ENCODE peak calls at places on chromosomes 16 and 17, in nine cellular contexts. L is DND-41, R is GM23248, Y is adipocyte, H is psoas muscle, I is PC-3, Q is A549, S is suprapubic skin, Z is keratinocyte. B is an unnamed sample. For H3K4me1, the result is how much of the 10 kb centered on the place peaks cover.

GRCh38 chr17:74715144-74715543 is 2.4 kb upstream of the CD300LF start:
- DNase-seq in L (no peak), R (no peak), Y (no peak), H (no peak), I (peak), Q (no peak), S (no peak), Z (no peak), B (no peak)

GRCh38 chr16:62036101-62036806 is at the start of gene CDH8:
- DNase-seq in L (no peak), R (no peak), Y (no peak), H (no peak), I (no peak), Q (no peak), S (no peak), Z (no peak), B (peak)

GRCh38 chr17:7930841-7931631 is 710 bp downstream of the TRAPPC1 start:
- DNase-seq in L (no peak), R (no peak), Y (peak), H (no peak), I (no peak), Q (no peak), S (no peak), Z (no peak), B (no peak)

GRCh38 chr17:70767102-70767701 is 597.9 kb downstream of the KCNJ2 start:
- DNase-seq in L (peak), R (peak), Y (peak), H (no peak), I (peak), Q (peak), S (no peak), Z (no peak), B (no peak)

GRCh38 chr17:43393944-43394482 is 4.8 kb upstream of the ARL4D start:
- DNase-seq in L (peak), R (peak), Y (peak), H (peak), I (peak), Q (peak), S (peak), Z (no peak), B (peak)

GRCh38 chr16:89383095-89384003 is 107.0 kb downstream of the ANKRD11 start:
- DNase-seq in L (no peak), R (no peak), Y (no peak), H (peak), I (peak), Q (peak), S (no peak), Z (no peak), B (no peak)

GRCh38 chr16:31107465-31107867 is 720 bp upstream of the BCKDK start:
- DNase-seq in L (no peak), R (no peak), Y (no peak), H (no peak), I (no peak), Q (no peak), S (no peak), Z (no peak), B (no peak)

GRCh38 chr16:2535644-2536021 is 2.2 kb upstream of the PDPK1 start:
- DNase-seq in L (no peak), R (peak), Y (no peak), H (peak), I (no peak), Q (peak), S (no peak), Z (no peak), B (no peak)

GRCh38 chr16:10039220-10040096 is 142.8 kb downstream of the GRIN2A start:
- DNase-seq in L (no peak), R (no peak), Y (peak), H (no peak), I (no peak), Q (peak), S (no peak), Z (no peak), B (no peak)

GRCh38 chr16:56625140-56625942 is at the start of gene MT1E:
- DNase-seq in L (no peak), R (peak), Y (peak), H (peak), I (no peak), Q (no peak), S (peak), Z (no peak), B (no peak)

GRCh38 chr17:5565808-5566207 is 18.5 kb downstream of the NLRP1 start:
- DNase-seq in L (no peak), R (no peak), Y (no peak), H (no peak), I (no peak), Q (no peak), S (no peak), Z (no peak), B (no peak)

GRCh38 chr16:89198417-89199240 is 1.7 kb downstream of the SLC22A31 start:
- DNase-seq in L (no peak), R (no peak), Y (no peak), H (peak), I (no peak), Q (no peak), S (no peak), Z (no peak), B (peak)

GRCh38 chr17:81097134-81097942 is 62.4 kb downstream of the BAIAP2 start:
- DNase-seq in L (no peak), R (peak), Y (peak), H (peak), I (peak), Q (peak), S (peak), Z (no peak), B (no peak)

GRCh38 chr16:54647731-54648221 is 282.9 kb upstream of the IRX5 start:
- DNase-seq in L (no peak), R (peak), Y (peak), H (no peak), I (no peak), Q (no peak), S (no peak), Z (no peak), B (no peak)

GRCh38 chr16:88749358-88749757 is 35.7 kb downstream of the PIEZO1 start:
- DNase-seq in L (no peak), R (no peak), Y (no peak), H (no peak), I (no peak), Q (no peak), S (no peak), Z (no peak), B (no peak)

GRCh38 chr17:64384253-64385186 is 6.1 kb downstream of the PECAM1 start:
- DNase-seq in L (no peak), R (peak), Y (peak), H (no peak), I (peak), Q (peak), S (no peak), Z (no peak), B (no peak)

GRCh38 chr17:44170499-44171201 is at the start of gene ASB16:
- DNase-seq in L (no peak), R (peak), Y (peak), H (peak), I (no peak), Q (no peak), S (no peak), Z (no peak), B (no peak)

GRCh38 chr16:69829338-69829737 is 67.2 kb downstream of the WWP2 start:
- DNase-seq in L (no peak), R (no peak), Y (no peak), H (no peak), I (no peak), Q (no peak), S (no peak), Z (no peak), B (no peak)

GRCh38 chr17:9007052-9007714 is 14.1 kb upstream of the NTN1 start:
- DNase-seq in L (no peak), R (no peak), Y (no peak), H (no peak), I (no peak), Q (no peak), S (no peak), Z (no peak), B (no peak)

GRCh38 chr16:30149250-30149885 is 26.3 kb upstream of the MAPK3 start:
- DNase-seq in L (no peak), R (peak), Y (no peak), H (no peak), I (no peak), Q (no peak), S (no peak), Z (no peak), B (no peak)

GRCh38 chr16:87822571-87822970 is 46.7 kb downstream of the SLC7A5 start:
- DNase-seq in L (no peak), R (no peak), Y (no peak), H (no peak), I (no peak), Q (no peak), S (no peak), Z (no peak), B (peak)

GRCh38 chr16:8998114-8998513 is 34.4 kb upstream of the USP7 start:
- DNase-seq in L (no peak), R (peak), Y (peak), H (no peak), I (peak), Q (no peak), S (no peak), Z (no peak), B (no peak)

GRCh38 chr16:77556203-77556602 is 121.4 kb upstream of the ADAMTS18 start:
- DNase-seq in L (no peak), R (no peak), Y (no peak), H (no peak), I (no peak), Q (no peak), S (no peak), Z (no peak), B (no peak)

GRCh38 chr16:27795992-27796614 is 246.2 kb downstream of the KATNIP start:
- DNase-seq in L (peak), R (peak), Y (peak), H (no peak), I (peak), Q (peak), S (no peak), Z (no peak), B (no peak)

GRCh38 chr16:54446639-54447038 is 160.1 kb upstream of the IRX3 start:
- DNase-seq in L (no peak), R (peak), Y (peak), H (peak), I (no peak), Q (peak), S (peak), Z (no peak), B (no peak)

GRCh38 chr17:7190276-7190917 is 11.2 kb upstream of the ASGR1 start:
- DNase-seq in L (no peak), R (no peak), Y (no peak), H (no peak), I (no peak), Q (no peak), S (no peak), Z (no peak), B (no peak)

GRCh38 chr17:17146791-17147406 is 59.2 kb downstream of the PLD6 start:
- DNase-seq in L (peak), R (peak), Y (no peak), H (peak), I (peak), Q (peak), S (no peak), Z (no peak), B (no peak)

GRCh38 chr17:80921741-80922579 is 69.7 kb upstream of the CHMP6 start:
- DNase-seq in L (no peak), R (no peak), Y (no peak), H (peak), I (no peak), Q (no peak), S (peak), Z (no peak), B (peak)

GRCh38 chr16:81492965-81493754 is 48.6 kb downstream of the CMIP start:
- DNase-seq in L (no peak), R (no peak), Y (no peak), H (peak), I (peak), Q (no peak), S (no peak), Z (no peak), B (no peak)

GRCh38 chr16:81493755-81494433 is 49.3 kb downstream of the CMIP start:
- DNase-seq in L (no peak), R (peak), Y (peak), H (peak), I (peak), Q (peak), S (no peak), Z (peak), B (peak)

GRCh38 chr16:81494434-81494806 is 49.8 kb downstream of the CMIP start:
- DNase-seq in L (no peak), R (no peak), Y (no peak), H (peak), I (no peak), Q (no peak), S (no peak), Z (no peak), B (no peak)

GRCh38 chr16:81491522-81492188 is 47.0 kb downstream of the CMIP start:
- DNase-seq in L (no peak), R (peak), Y (no peak), H (peak), I (no peak), Q (no peak), S (no peak), Z (no peak), B (no peak)

DNA sequence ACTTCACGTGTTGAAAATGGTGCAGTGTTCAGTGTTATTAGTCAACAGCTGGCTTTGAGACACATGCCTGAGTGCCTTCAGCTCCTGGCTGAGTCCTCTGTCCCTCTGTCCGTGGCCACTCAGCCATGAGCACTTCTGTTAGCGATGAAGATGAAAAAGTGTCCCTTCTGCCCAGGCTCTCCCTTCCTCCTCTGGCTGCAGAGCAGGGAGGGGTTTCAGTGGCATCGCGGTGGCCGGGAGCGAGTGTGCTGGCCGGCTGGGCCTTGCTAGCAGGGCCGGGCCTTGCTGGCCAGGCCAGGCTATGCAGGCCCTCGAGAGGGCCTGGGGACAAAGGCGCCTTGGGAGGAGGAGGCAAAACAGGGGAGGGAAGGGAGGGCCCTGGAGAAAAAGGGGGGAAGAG is 47.7 kb downstream of the CMIP start:
- DNase-seq in L (no peak), R (peak), Y (no peak), H (peak), I (no peak), Q (no peak), S (no peak), Z (no peak), B (no peak)
- H3K4me1 ChIP-seq in L (under half), R (under half), Y (under half), H (under half), I (under half), Q (half or more), S (half or more), Z (under half), B (under half)

GRCh38 chr17:50213026-50214015 is 11.9 kb upstream of the COL1A1 start:
- DNase-seq in L (peak), R (peak), Y (no peak), H (no peak), I (no peak), Q (peak), S (no peak), Z (no peak), B (peak)

GRCh38 chr17:50210249-50211225 is 9.1 kb upstream of the COL1A1 start:
- DNase-seq in L (no peak), R (peak), Y (peak), H (peak), I (peak), Q (peak), S (peak), Z (no peak), B (peak)

GRCh38 chr17:50209472-50210248 is 8.2 kb upstream of the COL1A1 start:
- DNase-seq in L (no peak), R (peak), Y (peak), H (peak), I (no peak), Q (no peak), S (peak), Z (no peak), B (peak)

GRCh38 chr17:50212121-50212843 is 10.9 kb upstream of the COL1A1 start:
- DNase-seq in L (no peak), R (peak), Y (peak), H (no peak), I (no peak), Q (no peak), S (peak), Z (no peak), B (peak)

DNA sequence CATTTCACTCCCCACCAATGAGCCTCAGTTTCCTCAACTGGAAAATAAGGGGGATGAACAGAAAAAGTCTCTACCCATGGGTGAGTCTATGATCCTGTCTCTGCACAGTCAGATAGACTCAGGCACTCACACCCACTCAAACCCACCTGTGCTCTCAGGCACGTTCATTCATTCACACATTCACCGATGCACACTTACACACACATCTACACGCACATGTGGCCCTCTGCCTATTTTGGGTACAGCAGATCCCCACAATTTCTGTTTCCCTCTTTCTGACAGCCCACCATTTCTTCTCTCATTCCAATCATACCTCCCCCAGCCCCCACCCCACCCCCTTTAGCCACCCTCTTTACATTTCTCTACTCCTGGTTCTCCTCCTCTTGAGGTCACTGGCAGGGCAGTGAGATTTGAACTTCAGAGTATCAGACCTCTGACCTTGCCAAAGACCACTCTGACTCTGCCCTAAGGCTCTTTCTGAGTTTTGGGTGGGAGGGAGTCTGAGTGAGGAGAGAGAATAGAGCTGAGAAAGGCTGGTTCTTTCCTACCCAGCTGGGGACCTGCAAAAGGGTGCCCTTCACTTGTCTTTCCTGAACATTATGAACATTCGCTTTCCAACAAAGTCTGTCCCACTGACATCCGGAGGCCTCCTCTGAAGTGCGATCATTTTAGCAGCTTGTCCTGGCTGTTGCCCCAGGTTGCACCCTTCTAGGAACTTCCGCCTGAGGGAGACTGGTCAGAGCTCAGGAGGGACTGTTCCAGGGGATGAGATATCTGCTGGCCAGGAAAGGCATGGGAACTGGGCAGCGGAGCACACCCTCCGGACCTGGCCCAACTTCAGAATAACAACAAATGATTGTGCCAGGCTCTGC is 10.1 kb upstream of the COL1A1 start:
- DNase-seq in L (no peak), R (peak), Y (peak), H (no peak), I (no peak), Q (no peak), S (peak), Z (no peak), B (peak)
- H3K4me1 ChIP-seq in L (under half), R (half or more), Y (half or more), H (under half), I (under half), Q (under half), S (half or more), Z (under half), B (under half)

GRCh38 chr17:57899391-57899790 is 49.5 kb upstream of the MRPS23 start:
- DNase-seq in L (no peak), R (peak), Y (no peak), H (peak), I (no peak), Q (no peak), S (no peak), Z (no peak), B (no peak)
- H3K4me1 ChIP-seq in L (under half), R (under half), Y (under half), H (half or more), I (half or more), Q (half or more), S (half or more), Z (half or more), B (half or more)

GRCh38 chr16:5884339-5884738 is 786.7 kb upstream of the EEF2KMT start:
- DNase-seq in L (no peak), R (no peak), Y (no peak), H (no peak), I (no peak), Q (no peak), S (no peak), Z (no peak), B (no peak)
- H3K4me1 ChIP-seq in L (under half), R (under half), Y (under half), H (under half), I (under half), Q (under half), S (under half), Z (under half), B (under half)

DNA sequence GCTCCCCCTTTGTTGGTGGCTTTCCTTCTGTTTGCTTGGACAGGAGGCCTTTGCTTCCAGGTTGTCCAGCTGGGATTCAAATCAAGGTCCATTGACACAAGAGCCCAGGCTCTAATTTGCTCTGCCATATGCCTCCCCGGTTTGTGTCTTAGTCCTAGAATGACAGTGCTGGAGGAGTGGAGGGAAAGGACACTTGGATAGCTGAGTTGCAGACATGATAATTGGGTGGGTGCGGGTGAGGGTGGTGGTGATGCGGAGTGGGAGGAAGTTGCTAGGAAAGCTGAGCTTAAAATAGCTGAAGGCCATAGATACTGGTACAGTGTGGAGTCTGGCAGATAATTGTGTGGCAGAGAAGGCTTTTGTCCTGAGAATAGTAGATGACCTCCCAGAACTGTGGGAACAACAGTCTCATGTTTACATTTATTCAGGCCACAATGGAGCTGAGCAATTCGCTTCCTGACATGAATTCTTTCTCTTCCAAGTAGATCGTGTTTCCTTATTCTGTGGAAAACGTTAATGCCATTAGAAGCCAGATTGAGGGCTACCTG is 23.8 kb downstream of the SEC14L1 start:
- DNase-seq in L (no peak), R (no peak), Y (no peak), H (no peak), I (no peak), Q (no peak), S (no peak), Z (no peak), B (no peak)
- H3K4me1 ChIP-seq in L (under half), R (under half), Y (under half), H (half or more), I (under half), Q (under half), S (under half), Z (under half), B (under half)

DNA sequence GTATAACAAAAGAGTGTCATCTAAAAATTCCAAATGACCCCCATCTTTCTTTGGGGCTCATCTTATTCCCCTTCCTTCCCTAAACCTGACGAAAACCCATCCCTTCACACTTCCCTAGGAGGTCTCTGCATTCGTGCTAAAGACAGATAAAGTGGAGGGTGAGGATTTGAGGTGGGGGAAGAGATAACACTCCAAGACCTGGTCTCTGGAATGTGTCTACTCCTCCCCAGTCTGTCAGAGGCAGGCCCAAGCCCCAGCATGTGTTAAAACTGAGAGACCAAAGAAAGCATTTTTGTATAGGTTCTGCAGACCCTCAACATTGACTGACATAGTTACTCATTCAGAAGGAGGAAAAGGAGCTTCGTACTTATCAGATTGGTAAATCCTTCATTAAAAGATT is 11.0 kb upstream of the LHX1 start:
- DNase-seq in L (no peak), R (no peak), Y (no peak), H (no peak), I (no peak), Q (no peak), S (no peak), Z (no peak), B (no peak)
- H3K4me1 ChIP-seq in L (under half), R (under half), Y (under half), H (under half), I (under half), Q (under half), S (under half), Z (under half), B (under half)

GRCh38 chr16:85555549-85556455 is 57.3 kb upstream of the GSE1 start:
- DNase-seq in L (peak), R (peak), Y (peak), H (no peak), I (no peak), Q (peak), S (no peak), Z (no peak), B (peak)

GRCh38 chr16:85553436-85554113 is 59.5 kb upstream of the GSE1 start:
- DNase-seq in L (peak), R (peak), Y (peak), H (peak), I (peak), Q (peak), S (no peak), Z (no peak), B (peak)

GRCh38 chr16:85554791-85555548 is 58.2 kb upstream of the GSE1 start:
- DNase-seq in L (peak), R (peak), Y (peak), H (peak), I (peak), Q (peak), S (no peak), Z (no peak), B (peak)

GRCh38 chr16:85552980-85553435 is 60.1 kb upstream of the GSE1 start:
- DNase-seq in L (no peak), R (no peak), Y (no peak), H (no peak), I (no peak), Q (no peak), S (no peak), Z (no peak), B (no peak)

GRCh38 chr16:85554114-85554790 is 58.9 kb upstream of the GSE1 start:
- DNase-seq in L (peak), R (peak), Y (peak), H (peak), I (peak), Q (peak), S (no peak), Z (peak), B (peak)
- H3K4me1 ChIP-seq in L (under half), R (under half), Y (under half), H (under half), I (under half), Q (under half), S (half or more), Z (under half), B (under half)

B was measured in RWPE2.